ENCODE peak calls at places on chromosomes 11 and 22, in seven cellular contexts. I is heart left ventricle; L is neural progenitor cell; N is ovary; P is activated CD8-positive, alpha-beta memory T cell treated with anti-CD3 and anti-CD28 coated beads, Interleukin-2, amount 50 U/mL, for 48 hours; S is central memory CD4-positive, alpha-beta T cell; H is NCI-H187. U is an unnamed sample.

GRCh38 chr11:9313648-9314290 is 624 bp downstream of the TMEM41B start:
- DNase-seq in I (no peak), L (peak), N (no peak), P (no peak), S (no peak), H (no peak), U (no peak)

GRCh38 chr11:14119357-14119756 is 156.8 kb downstream of the SPON1 start:
- DNase-seq in I (no peak), L (no peak), N (no peak), P (no peak), S (no peak), H (no peak), U (no peak)

GRCh38 chr11:12746593-12747097 is 72.4 kb downstream of the TEAD1 start:
- DNase-seq in I (peak), L (peak), N (peak), P (no peak), S (no peak), H (peak), U (peak)

GRCh38 chr11:3853935-3854659 is 1.4 kb upstream of the STIM1 start:
- DNase-seq in I (peak), L (no peak), N (no peak), P (peak), S (peak), H (no peak), U (peak)

GRCh38 chr22:47213571-47214230 is 451.3 kb downstream of the TBC1D22A start:
- DNase-seq in I (no peak), L (peak), N (no peak), P (peak), S (peak), H (no peak), U (no peak)

GRCh38 chr11:72787262-72788104 is 6.4 kb downstream of the STARD10 start:
- DNase-seq in I (no peak), L (peak), N (peak), P (no peak), S (no peak), H (peak), U (no peak)

GRCh38 chr11:64933935-64934693 is 1.6 kb downstream of the GPHA2 start:
- DNase-seq in I (no peak), L (no peak), N (no peak), P (no peak), S (no peak), H (no peak), U (no peak)

GRCh38 chr11:8814923-8815240 is 96.1 kb upstream of the AKIP1 start:
- DNase-seq in I (no peak), L (no peak), N (no peak), P (no peak), S (no peak), H (no peak), U (no peak)

GRCh38 chr22:40567106-40567505 is 69.4 kb downstream of the MRTFA start:
- DNase-seq in I (no peak), L (no peak), N (no peak), P (no peak), S (no peak), H (no peak), U (no peak)